ENCODE peak calls at places on chromosomes 11 and 22, in four cellular contexts. One of them, this sample, is unnamed. For H3K4me1, the result is how much of the 10 kb centered on the place peaks cover.

GRCh38 chr11:94169516-94169915 is 40.9 kb downstream of the PANX1 start:
- DNase-seq in GM12878: no peak
- DNase-seq in H1: no peak
- DNase-seq in HepG2: no peak
- DNase-seq in this sample: no peak

GRCh38 chr22:29061773-29062172 is at the start of gene C22orf31:
- DNase-seq in GM12878: no peak
- DNase-seq in H1: no peak
- DNase-seq in HepG2: no peak
- DNase-seq in this sample: no peak

GRCh38 chr22:19873138-19873959 is 18.7 kb upstream of the GNB1L start:
- DNase-seq in GM12878: no peak
- DNase-seq in H1: no peak
- DNase-seq in HepG2: no peak
- DNase-seq in this sample: no peak

GRCh38 chr11:61392991-61393595 is 706 bp downstream of the TMEM216 start:
- DNase-seq in GM12878: no peak
- DNase-seq in H1: no peak
- DNase-seq in HepG2: no peak
- DNase-seq in this sample: no peak

GRCh38 chr11:11728371-11728770 is 106.6 kb upstream of the GALNT18 start:
- DNase-seq in GM12878: no peak
- DNase-seq in H1: no peak
- DNase-seq in HepG2: no peak
- DNase-seq in this sample: no peak

GRCh38 chr22:17733484-17733883 is 40.8 kb downstream of the BID start:
- DNase-seq in GM12878: no peak
- DNase-seq in H1: no peak
- DNase-seq in HepG2: no peak
- DNase-seq in this sample: no peak

GRCh38 chr22:32985899-32986772 is 72.0 kb downstream of the SYN3 start:
- DNase-seq in GM12878: no peak
- DNase-seq in H1: peak
- DNase-seq in HepG2: peak
- DNase-seq in this sample: peak

GRCh38 chr11:20563871-20564270 is 35.5 kb upstream of the SLC6A5 start:
- DNase-seq in GM12878: no peak
- DNase-seq in H1: no peak
- DNase-seq in HepG2: no peak
- DNase-seq in this sample: no peak

GRCh38 chr11:17063171-17064002 is 14.1 kb downstream of the RPS13 start:
- DNase-seq in GM12878: peak
- DNase-seq in H1: peak
- DNase-seq in HepG2: peak
- DNase-seq in this sample: peak

GRCh38 chr11:45275823-45276222 is 10.3 kb downstream of the SYT13 start:
- DNase-seq in GM12878: no peak
- DNase-seq in H1: no peak
- DNase-seq in HepG2: no peak
- DNase-seq in this sample: no peak

GRCh38 chr11:45270946-45271345 is 15.2 kb downstream of the SYT13 start:
- DNase-seq in GM12878: no peak
- DNase-seq in H1: no peak
- DNase-seq in HepG2: peak
- DNase-seq in this sample: no peak

GRCh38 chr11:45273509-45273908 is 12.6 kb downstream of the SYT13 start:
- DNase-seq in GM12878: no peak
- DNase-seq in H1: no peak
- DNase-seq in HepG2: no peak
- DNase-seq in this sample: no peak

GRCh38 chr11:45269678-45270077 is 16.5 kb downstream of the SYT13 start:
- DNase-seq in GM12878: no peak
- DNase-seq in H1: no peak
- DNase-seq in HepG2: no peak
- DNase-seq in this sample: no peak

GRCh38 chr11:45272701-45273100 is 13.4 kb downstream of the SYT13 start:
- DNase-seq in GM12878: no peak
- DNase-seq in H1: no peak
- DNase-seq in HepG2: no peak
- DNase-seq in this sample: no peak
- H3K4me1 ChIP-seq in GM12878: under half
- H3K4me1 ChIP-seq in H1: under half
- H3K4me1 ChIP-seq in HepG2: under half
- H3K4me1 ChIP-seq in this sample: under half

DNA sequence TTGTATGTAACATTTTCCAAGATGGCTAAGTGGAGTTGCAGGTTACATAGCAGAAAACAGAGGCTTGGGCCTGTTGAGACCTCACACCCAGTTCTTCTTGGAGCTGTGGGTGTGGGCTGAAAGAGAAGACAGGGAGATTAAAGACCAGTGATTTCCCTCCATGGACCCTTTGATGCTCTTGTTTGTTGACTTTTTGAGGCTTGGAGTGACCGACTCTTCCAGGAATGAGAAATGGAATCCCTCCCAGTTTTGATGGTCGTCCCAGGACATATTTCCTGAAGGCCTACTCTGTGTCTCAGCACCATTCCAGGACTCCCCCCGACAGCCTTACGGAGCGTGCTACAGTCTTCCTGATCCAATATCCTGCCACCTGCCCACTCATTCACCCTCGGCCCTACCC is 96.9 kb downstream of the PTPRJ start:
- DNase-seq in GM12878: no peak
- DNase-seq in H1: no peak
- DNase-seq in HepG2: no peak
- DNase-seq in this sample: no peak
- H3K4me3 ChIP-seq in GM12878: no peak
- H3K4me3 ChIP-seq in H1: no peak
- H3K4me3 ChIP-seq in HepG2: no peak
- H3K4me3 ChIP-seq in this sample: no peak

GRCh38 chr22:24905909-24906308 is 40.6 kb downstream of the LHFPL7 start:
- DNase-seq in GM12878: no peak
- DNase-seq in H1: no peak
- DNase-seq in HepG2: no peak
- DNase-seq in this sample: no peak

DNA sequence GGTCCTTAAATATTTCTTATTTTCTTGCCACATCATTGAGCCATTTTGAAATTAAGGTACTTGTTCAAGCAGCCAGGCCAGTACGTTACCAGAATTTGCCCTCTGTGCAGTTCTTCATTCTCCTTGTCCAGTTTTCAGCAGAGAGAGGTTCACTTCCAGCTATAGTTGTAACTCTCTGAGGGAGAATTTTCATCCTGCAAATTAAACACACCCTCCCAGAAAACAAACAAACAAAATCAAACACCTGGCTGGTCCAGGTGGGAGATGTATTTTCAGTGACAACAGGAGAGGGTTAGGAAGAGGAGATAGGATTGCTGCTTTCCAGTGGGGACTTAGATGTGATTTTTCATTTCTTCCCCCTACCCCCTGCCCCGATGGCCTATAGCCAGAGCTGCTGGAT is 45.0 kb downstream of the LHFPL7 start:
- DNase-seq in GM12878: no peak
- DNase-seq in H1: no peak
- DNase-seq in HepG2: no peak
- DNase-seq in this sample: no peak
- TF ChIP-seq SUZ12 in GM12878: no peak
- TF ChIP-seq SUZ12 in H1: no peak
- TF ChIP-seq SUZ12 in HepG2: no peak
- TF ChIP-seq SUZ12 in this sample: no peak

GRCh38 chr22:37386441-37386840 is 40.8 kb downstream of the ELFN2 start:
- DNase-seq in GM12878: no peak
- DNase-seq in H1: no peak
- DNase-seq in HepG2: no peak
- DNase-seq in this sample: no peak
- H3K4me1 ChIP-seq in GM12878: under half
- H3K4me1 ChIP-seq in H1: under half
- H3K4me1 ChIP-seq in HepG2: under half
- H3K4me1 ChIP-seq in this sample: under half

DNA sequence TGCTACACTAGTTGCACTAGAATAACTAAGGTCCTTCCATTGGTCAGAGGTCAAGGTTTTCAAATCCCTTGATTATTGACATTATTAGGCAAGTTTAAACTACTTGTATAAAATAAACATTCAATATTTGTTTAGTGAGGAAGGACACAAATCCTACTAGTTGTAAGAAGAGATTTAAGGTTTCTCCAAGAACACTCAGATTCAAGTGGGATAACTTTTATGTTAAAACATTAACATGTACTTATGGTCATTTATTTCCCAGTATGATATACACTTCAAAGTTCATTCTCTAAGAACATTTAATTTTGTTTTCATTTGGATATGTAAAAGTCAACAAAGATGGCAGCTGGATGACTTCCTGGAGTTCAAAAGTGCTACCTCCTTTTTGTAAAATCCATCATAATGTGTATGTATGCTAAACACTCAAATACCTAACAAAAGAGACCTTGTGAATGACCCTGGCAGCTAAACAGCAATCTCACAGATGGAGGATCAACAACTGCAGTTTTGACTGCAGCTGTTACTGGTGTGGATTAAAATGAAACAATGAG is 1.6 kb downstream of the CCDC90B start:
- DNase-seq in GM12878: no peak
- DNase-seq in H1: no peak
- DNase-seq in HepG2: peak
- DNase-seq in this sample: no peak
- H3K4me3 ChIP-seq in GM12878: peak
- H3K4me3 ChIP-seq in H1: peak
- H3K4me3 ChIP-seq in HepG2: peak
- H3K4me3 ChIP-seq in this sample: peak

GRCh38 chr22:43993072-43993760 is 30.9 kb upstream of the PARVB start:
- DNase-seq in GM12878: peak
- DNase-seq in H1: peak
- DNase-seq in HepG2: peak
- DNase-seq in this sample: peak

GRCh38 chr22:43994006-43994405 is 30.1 kb upstream of the PARVB start:
- DNase-seq in GM12878: no peak
- DNase-seq in H1: no peak
- DNase-seq in HepG2: no peak
- DNase-seq in this sample: no peak

GRCh38 chr22:43994416-43994815 is 29.7 kb upstream of the PARVB start:
- DNase-seq in GM12878: no peak
- DNase-seq in H1: no peak
- DNase-seq in HepG2: no peak
- DNase-seq in this sample: no peak

GRCh38 chr22:43991316-43992020 is 32.6 kb upstream of the PARVB start:
- DNase-seq in GM12878: no peak
- DNase-seq in H1: no peak
- DNase-seq in HepG2: no peak
- DNase-seq in this sample: no peak

GRCh38 chr22:43992331-43992821 is 31.7 kb upstream of the PARVB start:
- DNase-seq in GM12878: no peak
- DNase-seq in H1: no peak
- DNase-seq in HepG2: no peak
- DNase-seq in this sample: no peak
- TF ChIP-seq SUZ12 in GM12878: no peak
- TF ChIP-seq SUZ12 in H1: no peak
- TF ChIP-seq SUZ12 in HepG2: no peak
- TF ChIP-seq SUZ12 in this sample: no peak

DNA sequence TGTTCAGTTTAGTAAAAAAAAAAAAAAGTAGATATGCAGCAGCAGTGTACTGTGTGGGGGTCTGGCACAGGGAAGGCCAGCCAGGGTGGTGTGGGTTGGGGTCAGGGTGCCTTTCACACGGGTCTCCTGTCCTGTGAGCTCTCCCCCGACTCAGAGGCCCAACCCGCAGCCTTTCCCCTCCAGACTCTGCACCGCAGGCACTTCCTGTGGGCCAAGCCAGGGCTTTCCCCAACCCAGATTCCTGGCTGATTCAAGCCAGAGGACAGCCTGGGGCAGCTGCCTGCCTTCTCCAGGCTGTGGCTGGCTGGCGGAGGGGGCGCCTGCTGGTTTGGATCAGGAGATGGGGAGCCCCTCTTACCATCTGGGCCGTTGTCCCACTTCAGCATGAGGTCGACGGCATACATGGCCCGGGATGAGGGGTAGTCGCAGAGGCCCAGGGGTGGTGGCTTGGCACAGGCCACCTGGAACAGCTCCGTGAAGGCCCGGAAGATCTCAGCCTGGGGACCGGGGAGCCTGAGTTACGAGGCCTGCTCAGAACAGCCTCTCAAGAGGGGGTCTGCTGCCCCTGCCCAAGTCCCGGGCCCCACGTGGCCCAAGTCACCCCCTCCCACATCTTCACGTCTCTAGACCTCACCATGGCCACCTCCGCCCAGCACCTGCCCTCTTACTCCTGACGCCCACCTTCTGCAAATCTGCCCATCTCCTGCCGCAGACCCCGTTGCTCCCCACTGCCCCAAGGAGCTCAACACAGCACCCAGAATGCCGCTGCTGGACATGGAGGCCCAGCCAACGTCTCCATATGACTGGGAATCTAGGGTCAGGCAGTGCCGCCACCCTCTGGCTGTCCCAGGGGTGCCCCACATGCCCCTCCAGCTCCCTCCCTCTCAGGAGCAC is 17.3 kb downstream of the TSPO start:
- DNase-seq in GM12878: no peak
- DNase-seq in H1: no peak
- DNase-seq in HepG2: no peak
- DNase-seq in this sample: no peak
- H3K4me1 ChIP-seq in GM12878: under half
- H3K4me1 ChIP-seq in H1: under half
- H3K4me1 ChIP-seq in HepG2: under half
- H3K4me1 ChIP-seq in this sample: under half

GRCh38 chr11:18144243-18144642 is 11.9 kb downstream of the MRGPRX3 start:
- DNase-seq in GM12878: no peak
- DNase-seq in H1: no peak
- DNase-seq in HepG2: no peak
- DNase-seq in this sample: no peak
- H3K4me3 ChIP-seq in GM12878: no peak
- H3K4me3 ChIP-seq in H1: no peak
- H3K4me3 ChIP-seq in HepG2: no peak
- H3K4me3 ChIP-seq in this sample: no peak